ENCODE peak calls at places on chromosomes 11 and 22, in seven cellular contexts. R is stimulated activated CD8-positive, alpha-beta memory T cell treated with anti-CD3 and anti-CD28 coated beads, Interleukin-7, amount 100 ng/mL, for 1 hour; B is activated naive CD4-positive, alpha-beta T cell treated with anti-CD3 and anti-CD28 coated beads for 36 hours; U is DMS79; F is activated effector memory CD4-positive, alpha-beta T cell treated with anti-CD3 and anti-CD28 coated beads, Interleukin-2, amount 50 U/mL, for 16 hours; G is NCI-H460; Z is AML-193. C is an unnamed sample.

GRCh38 chr11:64223001-64223651 is 2.9 kb downstream of the TRPT1 start:
- DNase-seq in F (no peak), U (no peak), G (no peak), R (no peak), B (no peak), Z (no peak), C (no peak)

GRCh38 chr22:37704645-37705044 is 7.8 kb downstream of the TRIOBP start:
- DNase-seq in F (no peak), G (no peak), Z (no peak), U (no peak), B (no peak), R (no peak), C (no peak)

GRCh38 chr11:117921456-117921855 is 7.7 kb downstream of the TMPRSS13 start:
- DNase-seq in G (no peak), R (no peak), Z (no peak), U (no peak), F (peak; percentile 44), B (no peak), C (no peak)

GRCh38 chr11:1129666-1130160 is 28.0 kb upstream of the MUC5AC start:
- DNase-seq in F (no peak), Z (no peak), U (no peak), G (no peak), R (no peak), B (no peak), C (peak; percentile 27)

GRCh38 chr11:122020902-122021301 is 95.1 kb downstream of the BLID start:
- DNase-seq in F (no peak), Z (no peak), U (no peak), G (no peak), B (no peak), R (no peak), C (no peak)

GRCh38 chr11:61026121-61027031 is 54.9 kb downstream of the CD6 start:
- DNase-seq in F (peak; percentile 80), Z (no peak), B (peak; percentile 85), R (no peak), U (no peak), G (no peak), C (no peak)

GRCh38 chr11:59756496-59756840 is 1.3 kb downstream of the STX3 start:
- DNase-seq in G (no peak), B (no peak), U (no peak), Z (no peak), F (no peak), R (no peak), C (no peak)

GRCh38 chr11:92550871-92551270 is 326.3 kb downstream of the FAT3 start:
- DNase-seq in G (no peak), Z (no peak), U (no peak), B (no peak), F (no peak), R (no peak), C (no peak)

GRCh38 chr11:119320593-119321524 is 3.9 kb upstream of the MCAM start:
- DNase-seq in Z (peak; percentile 26), R (no peak), G (no peak), B (peak; percentile 65), U (no peak), F (peak; percentile 81), C (peak; percentile 82)

GRCh38 chr22:48321986-48322545 is 1505.6 kb downstream of the BRD1 start:
- DNase-seq in U (no peak), Z (no peak), B (no peak), F (no peak), R (no peak), G (no peak), C (no peak)

C was measured in NCI-H146.